ENCODE peak calls at places on chromosomes 16 and 17, in five cellular contexts. One of them, this sample, is unnamed.

GRCh38 chr17:78315355-78316114 is 44.3 kb downstream of the SOCS3 start:
- DNase-seq in GM12892: peak; percentile 68
- DNase-seq in H1: peak; percentile 39
- DNase-seq in K562: peak; percentile 86
- DNase-seq in GM12878: peak; percentile 33
- DNase-seq in this sample: no peak

GRCh38 chr17:2707721-2708584 is 3.6 kb downstream of the CLUH start:
- DNase-seq in K562: peak; percentile 34
- DNase-seq in GM12892: no peak
- DNase-seq in H1: no peak
- DNase-seq in GM12878: no peak
- DNase-seq in this sample: no peak

GRCh38 chr17:70808596-70808995 is 639.3 kb downstream of the KCNJ2 start:
- DNase-seq in GM12892: no peak
- DNase-seq in GM12878: no peak
- DNase-seq in K562: no peak
- DNase-seq in H1: no peak
- DNase-seq in this sample: no peak

GRCh38 chr16:23940111-23940510 is 104.3 kb downstream of the PRKCB start:
- DNase-seq in GM12878: no peak
- DNase-seq in K562: no peak
- DNase-seq in GM12892: no peak
- DNase-seq in H1: no peak
- DNase-seq in this sample: no peak

GRCh38 chr16:51139568-51139967 is 11.5 kb downstream of the SALL1 start:
- DNase-seq in GM12892: no peak
- DNase-seq in GM12878: no peak
- DNase-seq in H1: no peak
- DNase-seq in K562: no peak
- DNase-seq in this sample: no peak

GRCh38 chr17:68381076-68381900 is 76.0 kb downstream of the WIPI1 start:
- DNase-seq in K562: no peak
- DNase-seq in GM12878: no peak
- DNase-seq in H1: no peak
- DNase-seq in GM12892: no peak
- DNase-seq in this sample: no peak

GRCh38 chr17:31052187-31052889 is 42.4 kb upstream of the NF1 start:
- DNase-seq in GM12878: no peak
- DNase-seq in K562: peak; percentile 60
- DNase-seq in GM12892: no peak
- DNase-seq in H1: no peak
- DNase-seq in this sample: no peak

GRCh38 chr16:49194499-49195260 is 87.0 kb downstream of the CBLN1 start:
- DNase-seq in H1: no peak
- DNase-seq in GM12892: no peak
- DNase-seq in K562: no peak
- DNase-seq in GM12878: no peak
- DNase-seq in this sample: no peak

DNA sequence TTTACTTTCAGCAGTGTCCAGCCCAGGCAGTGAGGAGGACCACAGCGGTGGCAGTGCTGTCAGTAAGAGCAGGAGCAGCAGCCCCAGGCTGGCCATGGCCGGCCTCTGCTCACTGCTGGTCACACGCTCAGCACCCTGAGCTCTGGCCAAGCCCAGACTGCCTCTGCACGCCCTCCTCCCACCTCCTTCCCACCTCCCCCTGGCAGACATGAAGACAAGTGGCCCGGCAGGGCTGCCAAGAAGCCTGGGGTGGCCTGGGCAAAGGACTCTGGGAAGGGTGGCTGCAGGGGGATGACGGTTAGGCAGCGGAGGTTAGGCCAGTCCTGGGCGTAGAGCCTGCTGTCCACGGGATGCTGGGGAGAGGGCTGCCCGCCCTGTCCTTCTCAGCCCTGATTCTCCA is at the start of gene C16orf89:
- DNase-seq in GM12878: no peak
- DNase-seq in H1: no peak
- DNase-seq in GM12892: no peak
- DNase-seq in K562: no peak
- DNase-seq in this sample: no peak
- TF ChIP-seq TAF1 in GM12878: no peak
- TF ChIP-seq TAF1 in H1: no peak
- TF ChIP-seq TAF1 in GM12892: no peak
- TF ChIP-seq TAF1 in K562: no peak
- TF ChIP-seq TAF1 in this sample: no peak

DNA sequence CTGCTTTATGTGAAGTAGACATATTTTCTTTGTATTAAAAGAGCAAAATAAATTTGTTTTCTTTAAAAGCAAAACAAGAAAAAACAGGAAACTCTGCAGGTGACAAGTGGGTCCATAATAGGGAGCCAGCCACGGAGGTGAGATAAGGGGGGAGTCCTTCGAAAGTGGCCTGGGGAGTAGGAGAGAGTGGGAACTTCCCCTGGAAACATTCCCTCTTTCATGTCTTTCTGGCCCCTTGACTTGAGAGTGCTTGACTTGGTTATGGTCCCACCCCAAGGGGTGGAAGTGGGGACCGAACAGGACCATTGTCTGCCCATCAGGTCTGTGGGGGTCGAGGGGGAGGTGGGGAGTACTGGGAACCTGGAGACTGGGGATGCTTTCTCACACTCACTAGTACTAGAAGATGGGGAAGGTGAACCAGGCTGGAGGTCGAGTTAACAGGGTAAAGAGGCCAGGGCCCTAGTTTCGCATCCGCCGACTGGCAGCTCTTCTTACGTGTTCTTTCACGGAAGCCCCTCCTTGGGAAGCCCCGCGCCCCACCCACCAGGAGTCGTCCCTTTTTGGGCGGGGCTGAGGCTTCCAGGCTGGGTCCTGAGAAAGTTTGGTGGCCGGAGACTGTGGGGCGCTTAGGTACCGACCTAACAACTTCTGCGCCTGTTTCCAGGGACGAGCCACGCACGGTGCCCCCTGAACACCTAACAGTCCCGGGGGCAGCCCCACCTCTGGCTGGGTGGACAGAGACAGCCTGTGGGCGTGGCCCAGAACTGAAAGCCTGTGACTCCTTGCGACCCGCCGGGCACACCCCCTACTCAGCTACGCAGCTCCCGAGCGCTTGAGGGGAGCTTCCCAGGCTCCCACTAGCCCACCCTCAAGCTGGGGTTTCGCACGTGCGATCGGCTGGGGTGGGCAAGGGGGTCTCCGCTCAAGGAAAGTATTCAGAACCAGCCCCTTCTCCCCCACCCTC is 790 bp downstream of the TRADD start:
- DNase-seq in H1: no peak
- DNase-seq in GM12878: peak; percentile 71
- DNase-seq in K562: peak; percentile 57
- DNase-seq in GM12892: no peak
- DNase-seq in this sample: no peak
- TF ChIP-seq POLR2A in H1: no peak
- TF ChIP-seq POLR2A in GM12878: peak; percentile 6
- TF ChIP-seq POLR2A in K562: no peak
- TF ChIP-seq POLR2A in GM12892: peak; percentile 46
- TF ChIP-seq POLR2A in this sample: no peak

GRCh38 chr17:82915010-82915696 is 75.3 kb upstream of the ZNF750 start:
- DNase-seq in GM12878: peak; percentile 11
- DNase-seq in GM12892: no peak
- DNase-seq in K562: no peak
- DNase-seq in H1: no peak
- DNase-seq in this sample: no peak

GRCh38 chr17:82915697-82916027 is 75.8 kb upstream of the ZNF750 start:
- DNase-seq in GM12892: no peak
- DNase-seq in K562: no peak
- DNase-seq in GM12878: no peak
- DNase-seq in H1: no peak
- DNase-seq in this sample: no peak

GRCh38 chr17:82912571-82913089 is 72.8 kb upstream of the ZNF750 start:
- DNase-seq in GM12892: no peak
- DNase-seq in H1: no peak
- DNase-seq in GM12878: no peak
- DNase-seq in K562: no peak
- DNase-seq in this sample: no peak

GRCh38 chr17:82913304-82914043 is 73.7 kb upstream of the ZNF750 start:
- DNase-seq in K562: peak; percentile 40
- DNase-seq in H1: no peak
- DNase-seq in GM12892: no peak
- DNase-seq in GM12878: no peak
- DNase-seq in this sample: no peak

GRCh38 chr17:82914375-82914774 is 74.6 kb upstream of the ZNF750 start:
- DNase-seq in GM12878: no peak
- DNase-seq in H1: no peak
- DNase-seq in GM12892: peak; percentile 60
- DNase-seq in K562: no peak
- DNase-seq in this sample: peak; percentile 75
- TF ChIP-seq TAF1 in GM12878: no peak
- TF ChIP-seq TAF1 in H1: no peak
- TF ChIP-seq TAF1 in GM12892: no peak
- TF ChIP-seq TAF1 in K562: no peak
- TF ChIP-seq TAF1 in this sample: no peak

DNA sequence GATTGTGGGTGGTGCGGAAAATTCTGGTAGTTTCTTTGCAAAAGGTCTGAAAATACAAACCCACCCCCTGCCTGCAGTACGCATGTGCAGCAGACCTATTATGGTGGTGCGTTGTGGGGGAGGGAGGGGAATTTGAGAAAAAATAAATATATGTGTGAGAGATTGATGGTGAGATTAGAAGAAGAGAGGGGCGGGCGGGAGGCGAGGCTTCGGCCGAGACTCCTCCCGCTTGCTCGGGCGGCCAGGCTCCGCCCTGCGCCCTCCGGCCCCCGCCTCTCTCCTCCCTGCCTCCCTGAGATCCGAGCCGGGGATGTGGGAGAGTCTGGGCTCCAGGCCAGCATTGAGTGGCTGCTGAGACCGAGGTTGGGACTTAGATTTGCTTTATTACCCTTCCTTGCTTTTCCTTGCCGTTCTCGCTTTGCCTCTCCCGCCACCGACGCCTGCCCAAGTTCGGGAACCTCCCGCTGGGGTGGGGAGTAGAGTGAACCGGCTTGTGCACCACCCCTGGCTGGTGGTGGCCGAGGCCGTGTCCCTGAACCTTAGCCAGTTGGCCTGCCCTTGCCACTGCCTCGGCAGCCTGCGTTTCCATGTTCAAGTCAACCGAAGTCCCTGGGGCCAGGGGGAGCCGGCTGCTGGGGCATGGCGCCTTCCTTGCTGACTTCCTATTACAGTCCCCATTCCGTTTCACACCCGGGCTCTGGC is 956 bp upstream of the CHD3 start:
- DNase-seq in H1: no peak
- DNase-seq in K562: peak; percentile 92
- DNase-seq in GM12892: peak; percentile 73
- DNase-seq in GM12878: peak; percentile 75
- DNase-seq in this sample: peak; percentile 73
- TF ChIP-seq POLR2A in H1: peak; percentile 57
- TF ChIP-seq POLR2A in K562: no peak
- TF ChIP-seq POLR2A in GM12892: peak; percentile 35
- TF ChIP-seq POLR2A in GM12878: no peak
- TF ChIP-seq POLR2A in this sample: no peak

This sample was measured in GM12891.